ENCODE peak calls at places on chromosome 13, in ten cellular contexts. V is activated naive CD4-positive, alpha-beta T cell treated with Interleukin-2 at 50 U/mL for 16 hours; F is amygdala; W is GM19239; D is T-cell; L is activated T-helper 1 cell treated with anti-CD3 and anti-CD28 coated beads, Interleukin-2, amount 50 U/mL, for 16 hours; Q is stimulated activated CD4-positive, alpha-beta T cell treated with anti-CD3 and anti-CD28 coated beads, Interleukin-1b, Interleukin-23, amount 100 ng/mL, for 1 hour; P is GM04504; U is gastrocnemius medialis; H is naive thymus-derived CD8-positive, alpha-beta T cell. C is an unnamed sample.

GRCh38 chr13:41211062-41211461 is 16.7 kb upstream of the KBTBD7 start:
- DNase-seq in V (no peak), F (no peak), W (no peak), D (no peak), L (no peak), Q (no peak), P (no peak), U (no peak), H (no peak), C (no peak)

GRCh38 chr13:109945206-109945960 is 159.0 kb upstream of the IRS2 start:
- DNase-seq in V (no peak), F (no peak), W (no peak), D (no peak), L (no peak), Q (no peak), P (peak), U (no peak), H (no peak), C (no peak)

GRCh38 chr13:40023608-40024577 is 368.4 kb downstream of the COG6 start:
- DNase-seq in V (no peak), F (no peak), W (no peak), D (no peak), L (no peak), Q (no peak), P (no peak), U (no peak), H (no peak), C (no peak)

GRCh38 chr13:37313383-37313782 is 207.9 kb upstream of the CSNK1A1L start:
- DNase-seq in V (no peak), F (no peak), W (no peak), D (no peak), L (no peak), Q (no peak), P (peak), U (no peak), H (no peak), C (no peak)

GRCh38 chr13:29573190-29573589 is 22.3 kb downstream of the SLC7A1 start:
- DNase-seq in V (no peak), F (no peak), W (no peak), D (no peak), L (no peak), Q (no peak), P (no peak), U (peak), H (no peak), C (no peak)

GRCh38 chr13:50082426-50083283 is 67.4 kb downstream of the KCNRG start:
- DNase-seq in V (peak), F (no peak), W (peak), D (peak), L (peak), Q (peak), P (peak), U (peak), H (peak), C (peak)

GRCh38 chr13:99272481-99272880 is 14.3 kb upstream of the GPR18 start:
- DNase-seq in V (no peak), F (no peak), W (no peak), D (no peak), L (no peak), Q (no peak), P (no peak), U (no peak), H (no peak), C (no peak)

GRCh38 chr13:75310005-75310580 is 171.9 kb downstream of the TBC1D4 start:
- DNase-seq in V (no peak), F (no peak), W (no peak), D (no peak), L (no peak), Q (no peak), P (no peak), U (no peak), H (no peak), C (no peak)

GRCh38 chr13:99150575-99151370 is 49.9 kb upstream of the UBAC2 start:
- DNase-seq in V (no peak), F (no peak), W (no peak), D (no peak), L (no peak), Q (no peak), P (peak), U (no peak), H (no peak), C (no peak)

GRCh38 chr13:114226699-114227323 is 7.9 kb upstream of the CDC16 start:
- DNase-seq in V (peak), F (peak), W (peak), D (peak), L (peak), Q (peak), P (peak), U (peak), H (peak), C (peak)

GRCh38 chr13:87123987-87124784 is 547.0 kb upstream of the SLITRK5 start:
- DNase-seq in V (no peak), F (no peak), W (no peak), D (no peak), L (no peak), Q (no peak), P (peak), U (no peak), H (no peak), C (no peak)

GRCh38 chr13:33639640-33640080 is 178.3 kb upstream of the RFC3 start:
- DNase-seq in V (peak), F (no peak), W (no peak), D (no peak), L (peak), Q (no peak), P (no peak), U (no peak), H (no peak), C (peak)

GRCh38 chr13:60811581-60811980 is 414.6 kb downstream of the TDRD3 start:
- DNase-seq in V (no peak), F (no peak), W (no peak), D (no peak), L (no peak), Q (no peak), P (no peak), U (no peak), H (no peak), C (no peak)

GRCh38 chr13:76663941-76664340 is 222.3 kb downstream of the KCTD12 start:
- DNase-seq in V (no peak), F (no peak), W (no peak), D (no peak), L (no peak), Q (no peak), P (no peak), U (no peak), H (no peak), C (no peak)

GRCh38 chr13:107025991-107026390 is 458.1 kb upstream of the ARGLU1 start:
- DNase-seq in V (no peak), F (no peak), W (no peak), D (no peak), L (no peak), Q (no peak), P (peak), U (peak), H (no peak), C (no peak)

GRCh38 chr13:110714798-110715394 is 1.4 kb downstream of the ING1 start:
- DNase-seq in V (peak), F (no peak), W (no peak), D (peak), L (peak), Q (peak), P (no peak), U (peak), H (peak), C (no peak)

GRCh38 chr13:83295684-83296083 is 586.6 kb downstream of the SLITRK1 start:
- DNase-seq in V (no peak), F (no peak), W (no peak), D (no peak), L (no peak), Q (no peak), P (no peak), U (no peak), H (no peak), C (no peak)

GRCh38 chr13:41645313-41645712 is 188.0 kb downstream of the RGCC start:
- DNase-seq in V (no peak), F (no peak), W (no peak), D (no peak), L (no peak), Q (no peak), P (peak), U (peak), H (no peak), C (no peak)

GRCh38 chr13:43884221-43884620 is 4.5 kb downstream of the LACC1 start:
- DNase-seq in V (no peak), F (no peak), W (no peak), D (no peak), L (no peak), Q (no peak), P (no peak), U (no peak), H (no peak), C (no peak)

GRCh38 chr13:38045278-38046048 is 175.9 kb upstream of the TRPC4 start:
- DNase-seq in V (no peak), F (no peak), W (no peak), D (no peak), L (no peak), Q (no peak), P (no peak), U (no peak), H (no peak), C (no peak)

GRCh38 chr13:111568290-111568689 is 247.8 kb downstream of the TEX29 start:
- DNase-seq in V (no peak), F (no peak), W (no peak), D (no peak), L (no peak), Q (no peak), P (no peak), U (no peak), H (no peak), C (no peak)

GRCh38 chr13:23488442-23488841 is 54.9 kb upstream of the SACS start:
- DNase-seq in V (no peak), F (no peak), W (no peak), D (no peak), L (no peak), Q (no peak), P (no peak), U (no peak), H (no peak), C (no peak)